ENCODE peak calls at places on chromosomes 16 and 17, in four cellular contexts. R is HFFc6, Q is EL, L is DMS 273 treated with DMSO at 0.1 percent for 48 hours. O is an unnamed sample.

GRCh38 chr17:79137015-79137770 is 62.6 kb downstream of the ENGASE start:
- DNase-seq in R (no peak), Q (no peak), L (no peak), O (peak; percentile 10)

GRCh38 chr16:15547768-15548096 is 95.2 kb downstream of the MARF1 start:
- DNase-seq in R (no peak), Q (no peak), L (no peak), O (no peak)

GRCh38 chr17:17605747-17606083 is 14.2 kb upstream of the PEMT start:
- DNase-seq in R (peak; percentile 82), Q (peak; percentile 67), L (no peak), O (peak; percentile 86)

GRCh38 chr16:48961546-48961945 is 320.1 kb downstream of the CBLN1 start:
- DNase-seq in R (no peak), Q (no peak), L (no peak), O (no peak)

GRCh38 chr17:16439867-16440351 is 24.5 kb downstream of the TRPV2 start:
- DNase-seq in R (no peak), Q (peak; percentile 36), L (no peak), O (peak; percentile 37)

GRCh38 chr17:35568561-35568960 is 7.9 kb upstream of the SLFN14 start:
- DNase-seq in R (peak; percentile 41), Q (peak; percentile 66), L (no peak), O (peak; percentile 87)

GRCh38 chr16:89325861-89326471 is 108.5 kb downstream of the ZNF778 start:
- DNase-seq in R (peak; percentile 86), Q (peak; percentile 83), L (peak; percentile 26), O (peak; percentile 92)

GRCh38 chr17:47251421-47251940 is 2.1 kb upstream of the ITGB3 start:
- DNase-seq in R (no peak), Q (no peak), L (no peak), O (no peak)

GRCh38 chr17:47742319-47743181 is 9.5 kb downstream of the TBX21 start:
- DNase-seq in R (no peak), Q (no peak), L (no peak), O (no peak)

GRCh38 chr17:78706271-78706915 is 75.7 kb downstream of the CYTH1 start:
- DNase-seq in R (no peak), Q (no peak), L (no peak), O (no peak)

GRCh38 chr17:4969551-4970231 is 2.1 kb upstream of the SPAG7 start:
- DNase-seq in R (peak; percentile 57), Q (peak; percentile 41), L (no peak), O (peak; percentile 65)

GRCh38 chr17:50199651-50200446 is 1.6 kb downstream of the COL1A1 start:
- DNase-seq in R (peak; percentile 93), Q (no peak), L (peak; percentile 76), O (peak; percentile 96)

GRCh38 chr16:85300451-85300968 is 188.2 kb upstream of the CIBAR2 start:
- DNase-seq in R (no peak), Q (no peak), L (no peak), O (no peak)

GRCh38 chr16:17590711-17591654 is 120.2 kb upstream of the XYLT1 start:
- DNase-seq in R (peak; percentile 49), Q (peak; percentile 4), L (no peak), O (peak; percentile 72)

GRCh38 chr17:4035081-4035680 is 70.9 kb upstream of the ATP2A3 start:
- DNase-seq in R (no peak), Q (no peak), L (no peak), O (no peak)

GRCh38 chr17:77959926-77960521 is 1.5 kb downstream of the TNRC6C start:
- DNase-seq in R (no peak), Q (peak; percentile 16), L (no peak), O (no peak)

GRCh38 chr16:25481636-25482035 is 210.1 kb upstream of the HS3ST4 start:
- DNase-seq in R (no peak), Q (no peak), L (no peak), O (no peak)

GRCh38 chr16:87186440-87186839 is 130.8 kb downstream of the C16orf95 start:
- DNase-seq in R (no peak), Q (no peak), L (no peak), O (no peak)

GRCh38 chr16:30187971-30188561 is 4.7 kb downstream of the CORO1A start:
- DNase-seq in R (no peak), Q (no peak), L (no peak), O (no peak)

GRCh38 chr17:43574896-43575525 is 28.9 kb upstream of the ETV4 start:
- DNase-seq in R (no peak), Q (no peak), L (no peak), O (no peak)

O was measured in GM23248.